ENCODE peak calls at places on chromosomes 3 and 15, in nine cellular contexts. A is tibial nerve, Y is body of pancreas, D is A549, K is nephron progenitor cell, I is HCT116, H is Peyer's patch, V is HFFc6, P is GM23338. B is an unnamed sample.

GRCh38 chr3:69266585-69266984 is 119.3 kb downstream of the FRMD4B start:
- DNase-seq in P (no peak), I (no peak), A (no peak), H (no peak), D (no peak), Y (no peak), V (no peak), K (no peak), B (no peak)

GRCh38 chr3:196517142-196517808 is 2.1 kb upstream of the SMCO1 start:
- DNase-seq in A (no peak), V (no peak), K (no peak), Y (no peak), H (no peak), D (no peak), I (no peak), P (peak), B (no peak)

GRCh38 chr15:40098489-40099261 is 10.0 kb downstream of the BMF start:
- DNase-seq in A (no peak), V (peak), D (peak), K (no peak), P (peak), Y (peak), I (no peak), H (peak), B (no peak)

GRCh38 chr3:79056498-79056897 is 711.3 kb downstream of the ROBO1 start:
- DNase-seq in Y (no peak), K (no peak), D (no peak), H (no peak), P (no peak), A (no peak), I (no peak), V (no peak), B (no peak)

GRCh38 chr15:25789206-25789605 is 73.9 kb downstream of the ATP10A start:
- DNase-seq in I (no peak), H (peak), V (no peak), A (no peak), D (no peak), Y (no peak), K (no peak), P (no peak), B (no peak)

GRCh38 chr3:177410734-177411133 is 213.5 kb upstream of the TBL1XR1 start:
- DNase-seq in D (no peak), P (no peak), H (no peak), Y (peak), V (no peak), A (no peak), K (no peak), I (no peak), B (no peak)

GRCh38 chr3:181859518-181859917 is 147.8 kb downstream of the SOX2 start:
- DNase-seq in H (no peak), V (no peak), Y (no peak), P (peak), A (no peak), I (no peak), K (no peak), D (no peak), B (no peak)

GRCh38 chr15:25846377-25846776 is 16.8 kb downstream of the ATP10A start:
- DNase-seq in H (peak), D (no peak), I (no peak), Y (no peak), P (no peak), V (no peak), A (no peak), K (no peak), B (no peak)

GRCh38 chr15:91279481-91279880 is 179.4 kb downstream of the SV2B start:
- DNase-seq in P (no peak), V (no peak), K (no peak), A (no peak), H (no peak), I (no peak), Y (no peak), D (no peak), B (no peak)

GRCh38 chr3:18135083-18135814 is 289.9 kb downstream of the SATB1 start:
- DNase-seq in P (no peak), A (no peak), K (no peak), H (no peak), Y (no peak), I (no peak), D (no peak), V (no peak), B (no peak)

GRCh38 chr3:120680193-120680894 is 1.7 kb downstream of the HGD start:
- DNase-seq in D (no peak), Y (no peak), V (no peak), K (no peak), A (no peak), P (peak), H (no peak), I (no peak), B (no peak)
- TF ChIP-seq CTCF in D (no peak), Y (no peak), V (no peak), K (no peak), A (no peak), P (no peak), H (no peak), I (no peak), B (no peak)

GRCh38 chr3:42635111-42635510 is 18.4 kb upstream of the ZBTB47 start:
- DNase-seq in P (peak), I (no peak), A (no peak), H (no peak), K (no peak), V (peak), Y (no peak), D (no peak), B (no peak)
- TF ChIP-seq CTCF in P (peak), I (no peak), A (no peak), H (no peak), K (no peak), V (peak), Y (no peak), D (no peak), B (no peak)

GRCh38 chr3:31341130-31341529 is 191.6 kb upstream of the STT3B start:
- DNase-seq in P (peak), D (no peak), V (no peak), A (no peak), I (no peak), H (no peak), K (peak), Y (no peak), B (peak)
- TF ChIP-seq CTCF in P (peak), D (no peak), V (peak), A (no peak), I (no peak), H (no peak), K (no peak), Y (no peak), B (no peak)

DNA sequence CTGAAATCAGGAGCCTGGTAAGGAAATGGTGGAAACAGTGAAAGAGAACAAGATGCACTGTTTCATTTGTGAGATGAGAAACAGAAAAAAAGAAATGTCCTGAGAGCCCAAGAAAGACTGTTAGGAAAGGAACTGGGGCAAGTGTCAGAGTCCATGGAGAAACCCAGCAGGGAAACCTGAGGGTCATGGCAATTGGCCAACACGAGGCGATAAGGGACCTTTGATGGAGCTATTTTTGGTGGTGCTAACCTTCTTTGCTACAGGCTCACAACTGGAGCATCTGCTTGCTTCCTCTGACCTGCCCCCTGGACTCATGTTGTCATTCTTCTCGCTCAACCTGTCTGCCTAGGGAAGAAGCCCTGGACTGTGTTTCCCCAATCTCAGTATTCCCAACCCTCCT is 4.2 kb upstream of the TMEM41A start:
- DNase-seq in D (no peak), A (no peak), P (no peak), Y (peak), I (no peak), V (no peak), K (no peak), H (peak), B (no peak)
- TF ChIP-seq CTCF in D (no peak), A (no peak), P (no peak), Y (no peak), I (no peak), V (no peak), K (no peak), H (no peak), B (no peak)

DNA sequence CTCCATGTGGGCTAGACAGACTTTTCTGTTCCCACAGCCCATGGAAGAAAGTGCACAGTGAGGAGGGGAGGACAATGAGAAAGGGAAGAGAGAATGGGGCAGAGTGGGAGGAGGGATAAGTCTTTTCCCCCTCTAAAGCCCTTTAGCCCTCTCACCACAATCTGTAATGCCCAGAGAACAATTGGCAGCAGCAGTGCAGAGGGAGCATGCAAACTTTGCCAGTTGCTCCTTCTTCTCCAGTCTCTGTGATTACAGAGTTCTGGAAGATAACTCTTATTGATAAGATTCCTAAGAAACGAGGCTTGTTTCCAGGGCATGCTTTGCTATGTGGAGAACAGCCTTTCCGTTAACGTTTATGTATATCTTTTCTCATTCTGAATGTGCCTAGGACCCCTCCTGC is 50.0 kb upstream of the FMN1 start:
- DNase-seq in Y (no peak), P (no peak), D (no peak), V (no peak), I (no peak), A (no peak), K (no peak), H (no peak), B (no peak)
- TF ChIP-seq CTCF in Y (no peak), P (no peak), D (no peak), V (no peak), I (no peak), A (no peak), K (no peak), H (no peak), B (no peak)

DNA sequence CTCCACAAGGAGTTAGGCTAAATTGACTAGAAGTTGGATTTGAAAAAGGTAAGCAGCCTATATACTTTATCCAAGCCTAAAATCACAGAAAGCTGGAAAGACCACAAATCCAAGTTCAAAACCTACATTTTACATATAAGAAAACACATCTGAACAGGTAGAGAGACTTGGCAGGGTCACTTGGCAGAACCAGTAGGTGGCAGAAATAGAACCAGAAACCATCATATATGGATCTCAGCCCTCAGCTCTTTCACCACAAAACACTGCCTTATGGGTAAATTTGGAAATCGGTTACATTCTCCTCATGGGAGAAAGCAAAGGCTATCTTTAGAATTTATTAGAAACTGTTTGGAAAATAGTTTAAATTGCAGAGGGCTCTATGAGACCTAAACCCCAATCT is 44.2 kb downstream of the MKRN2 start:
- DNase-seq in Y (no peak), D (peak), K (no peak), P (no peak), V (no peak), A (no peak), I (no peak), H (no peak), B (no peak)
- TF ChIP-seq CTCF in Y (no peak), D (no peak), K (no peak), P (peak), V (no peak), A (no peak), I (no peak), H (no peak), B (no peak)

B was measured in endothelial cell.